ENCODE peak calls at places on chromosomes 5 and 9, in six cellular contexts. T, E, A, Z, N and C are unnamed samples.

GRCh38 chr5:3392306-3392939 is 203.2 kb upstream of the IRX1 start:
- DNase-seq in T (no peak), E (no peak), A (no peak), Z (no peak), N (no peak), C (no peak)

GRCh38 chr5:169173372-169173771 is 127.6 kb downstream of the SLIT3 start:
- DNase-seq in T (no peak), E (no peak), A (no peak), Z (no peak), N (peak), C (no peak)

GRCh38 chr5:93532370-93532769 is 48.6 kb downstream of the NR2F1-AS1 start:
- DNase-seq in T (no peak), E (peak), A (peak), Z (no peak), N (no peak), C (no peak)

GRCh38 chr5:180334751-180335613 is 18.2 kb downstream of the GFPT2 start:
- DNase-seq in T (no peak), E (no peak), A (no peak), Z (no peak), N (no peak), C (no peak)

GRCh38 chr9:127187231-127187956 is 65.0 kb upstream of the ANGPTL2 start:
- DNase-seq in T (no peak), E (peak), A (peak), Z (no peak), N (peak), C (no peak)

GRCh38 chr9:113187935-113188595 is 33.0 kb downstream of the FKBP15 start:
- DNase-seq in T (no peak), E (peak), A (peak), Z (no peak), N (peak), C (no peak)

GRCh38 chr5:172482156-172483020 is 28.1 kb upstream of the SH3PXD2B start:
- DNase-seq in T (no peak), E (no peak), A (no peak), Z (no peak), N (peak), C (no peak)

GRCh38 chr9:89837911-89838310 is 233.1 kb downstream of the GADD45G start:
- DNase-seq in T (no peak), E (no peak), A (no peak), Z (no peak), N (no peak), C (no peak)

GRCh38 chr9:131015112-131015511 is 6.1 kb downstream of the LAMC3 start:
- DNase-seq in T (no peak), E (no peak), A (no peak), Z (no peak), N (no peak), C (no peak)

GRCh38 chr5:6631441-6631840 is 1.4 kb downstream of the NSUN2 start:
- DNase-seq in T (no peak), E (no peak), A (peak), Z (no peak), N (no peak), C (no peak)

GRCh38 chr9:133938670-133939258 is 53.4 kb downstream of the VAV2 start:
- DNase-seq in T (no peak), E (no peak), A (no peak), Z (no peak), N (no peak), C (no peak)

GRCh38 chr5:61055434-61056006 is 106.7 kb downstream of the SMIM15 start:
- DNase-seq in T (no peak), E (peak), A (peak), Z (no peak), N (peak), C (peak)

GRCh38 chr9:3758816-3759576 is 233.2 kb upstream of the RFX3 start:
- DNase-seq in T (no peak), E (peak), A (peak), Z (no peak), N (no peak), C (no peak)

DNA sequence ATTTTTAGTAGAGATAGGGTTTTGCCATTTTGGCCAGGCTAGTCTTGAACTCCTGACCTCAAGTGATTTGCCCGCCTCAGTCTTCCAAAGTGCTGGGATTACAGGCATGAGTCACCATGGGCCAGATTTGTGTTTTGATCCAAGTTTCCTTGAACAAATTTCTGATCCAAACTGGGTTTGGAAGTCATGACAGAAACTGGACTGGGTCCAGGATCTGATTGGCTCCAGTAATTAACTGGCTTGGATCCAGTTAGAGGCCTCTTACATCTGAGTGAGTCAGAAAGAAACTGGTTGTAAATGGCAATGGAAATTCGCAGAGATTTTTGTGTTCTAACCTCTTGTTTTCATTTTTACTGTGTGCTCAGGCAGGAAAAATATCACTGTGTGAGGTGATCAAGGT is 141.6 kb downstream of the SLC25A46 start:
- DNase-seq in T (no peak), E (peak), A (peak), Z (no peak), N (no peak), C (no peak)
- H3K14ac ChIP-seq in T (no peak), E (no peak), A (no peak), Z (no peak), N (no peak), C (no peak)

GRCh38 chr5:112923988-112924387 is 2.0 kb upstream of the REEP5 start:
- DNase-seq in T (no peak), E (no peak), A (no peak), Z (no peak), N (no peak), C (no peak)
- H3K4me2 ChIP-seq in T (no peak), E (no peak), A (no peak), Z (no peak), N (no peak), C (no peak)

GRCh38 chr5:151214614-151215545 is 9.0 kb downstream of the CCDC69 start:
- DNase-seq in T (no peak), E (no peak), A (no peak), Z (no peak), N (peak), C (no peak)

GRCh38 chr5:151216781-151217180 is 7.1 kb downstream of the CCDC69 start:
- DNase-seq in T (no peak), E (no peak), A (no peak), Z (no peak), N (peak), C (no peak)

GRCh38 chr5:151215546-151215880 is 8.4 kb downstream of the CCDC69 start:
- DNase-seq in T (no peak), E (no peak), A (no peak), Z (no peak), N (no peak), C (no peak)

GRCh38 chr5:151212361-151212899 is 11.5 kb downstream of the CCDC69 start:
- DNase-seq in T (peak), E (no peak), A (no peak), Z (no peak), N (peak), C (no peak)

GRCh38 chr5:151213803-151214613 is 9.9 kb downstream of the CCDC69 start:
- DNase-seq in T (peak), E (no peak), A (peak), Z (peak), N (peak), C (no peak)
- H3K27ac ChIP-seq in T (no peak), E (no peak), A (no peak), Z (no peak), N (peak), C (no peak)

DNA sequence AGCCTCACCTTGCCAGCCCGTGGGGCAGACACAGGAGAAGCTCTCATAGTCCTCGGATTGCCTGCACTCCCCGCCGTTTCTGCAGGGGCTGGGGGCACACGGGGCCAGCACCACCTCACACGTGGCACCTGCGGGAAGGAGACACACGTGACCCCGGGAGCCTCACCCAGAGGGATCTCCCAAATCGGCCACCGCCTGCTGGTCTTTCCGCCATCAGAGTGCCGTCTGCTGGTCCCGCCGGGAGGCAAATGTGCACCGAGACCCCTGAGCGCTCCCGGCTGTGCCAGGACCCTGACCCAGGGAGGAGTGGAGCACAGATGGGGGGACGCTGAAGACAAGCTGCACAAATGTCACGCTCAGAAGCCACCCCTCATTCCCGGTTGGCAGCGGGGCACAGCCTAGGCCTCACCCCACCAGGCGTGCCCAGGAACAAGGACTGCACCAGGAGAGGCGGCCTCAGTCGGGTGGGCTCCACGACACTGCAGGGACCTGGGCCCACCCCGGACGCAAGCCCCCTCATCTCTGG is 28.4 kb upstream of the SEC16A start:
- DNase-seq in T (no peak), E (no peak), A (no peak), Z (no peak), N (no peak), C (no peak)
- H3K14ac ChIP-seq in T (no peak), E (no peak), A (no peak), Z (no peak), N (no peak), C (peak)

GRCh38 chr9:91157891-91158660 is 203.6 kb downstream of the AUH start:
- DNase-seq in T (no peak), E (no peak), A (no peak), Z (no peak), N (peak), C (no peak)
- H3K4me2 ChIP-seq in T (no peak), E (no peak), A (no peak), Z (no peak), N (no peak), C (no peak)

DNA sequence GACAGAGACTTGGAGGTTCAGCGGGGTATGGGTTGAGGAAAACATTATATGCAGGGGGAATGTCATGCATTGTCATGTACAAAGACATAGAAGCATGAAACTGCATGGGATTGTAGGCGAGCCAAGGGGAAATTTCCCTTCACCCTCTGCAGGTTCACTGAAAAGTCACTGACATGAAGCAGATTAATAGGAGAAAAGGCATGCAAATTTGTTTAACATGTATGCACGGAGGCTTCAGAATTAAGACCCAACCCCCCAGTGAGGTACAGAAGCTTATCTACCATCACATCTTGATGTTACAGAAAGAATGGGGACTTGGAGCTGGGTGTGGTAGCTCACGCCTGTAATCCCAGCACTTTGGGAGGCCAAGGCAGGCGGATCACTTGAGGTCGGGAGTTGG is 18.5 kb downstream of the NIM1K start:
- DNase-seq in T (no peak), E (no peak), A (no peak), Z (no peak), N (peak), C (no peak)
- H3K27ac ChIP-seq in T (no peak), E (no peak), A (no peak), Z (no peak), N (no peak), C (no peak)

GRCh38 chr5:113523168-113523567 is 9.7 kb downstream of the YTHDC2 start:
- DNase-seq in T (no peak), E (no peak), A (no peak), Z (no peak), N (no peak), C (no peak)

GRCh38 chr5:113524927-113525326 is 11.4 kb downstream of the YTHDC2 start:
- DNase-seq in T (no peak), E (no peak), A (no peak), Z (no peak), N (peak), C (no peak)

GRCh38 chr5:113527746-113528145 is 14.3 kb downstream of the YTHDC2 start:
- DNase-seq in T (no peak), E (peak), A (no peak), Z (no peak), N (peak), C (no peak)

GRCh38 chr5:113531760-113532159 is 18.3 kb downstream of the YTHDC2 start:
- DNase-seq in T (no peak), E (no peak), A (no peak), Z (no peak), N (no peak), C (no peak)

GRCh38 chr5:113526421-113526820 is 12.9 kb downstream of the YTHDC2 start:
- DNase-seq in T (no peak), E (no peak), A (no peak), Z (no peak), N (no peak), C (peak)
- H3K14ac ChIP-seq in T (no peak), E (no peak), A (no peak), Z (no peak), N (no peak), C (no peak)

DNA sequence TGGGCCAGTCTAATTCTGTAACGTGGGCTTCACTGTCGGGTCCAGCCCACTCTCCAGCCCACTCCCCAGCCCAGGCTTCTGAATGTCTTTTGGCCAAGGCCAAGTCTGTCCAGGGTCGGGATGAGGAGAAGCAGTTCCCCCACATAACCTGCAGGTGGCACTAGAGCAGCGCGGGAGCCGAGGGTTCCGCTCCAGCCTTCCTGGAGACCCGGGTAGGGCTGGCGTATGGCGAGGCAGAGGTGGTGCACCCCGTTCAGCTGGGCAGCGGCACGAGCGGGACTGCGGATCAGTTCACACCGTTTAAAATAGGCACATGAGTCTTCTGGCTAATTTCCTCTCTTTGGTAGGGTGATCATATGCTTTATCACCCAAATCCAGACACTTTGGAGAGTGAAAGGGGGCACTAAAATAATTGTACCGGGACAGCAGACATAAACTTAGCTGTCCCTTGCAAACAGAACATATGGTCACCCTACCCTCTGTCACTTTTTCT is 185.9 kb downstream of the MSX2 start:
- DNase-seq in T (peak), E (peak), A (peak), Z (peak), N (peak), C (peak)
- H3K4me2 ChIP-seq in T (no peak), E (no peak), A (no peak), Z (no peak), N (peak), C (no peak)